ENCODE peak calls at places on chromosomes 1 and 21, in six cellular contexts. K is IMR-90, S is ovary, M is PC-3, T is esophagus squamous epithelium, A is psoas muscle. R is an unnamed sample. For H3K4me1 and H3K27me3, the result is how much of the 10 kb centered on the place peaks cover.

GRCh38 chr1:61083014-61083798 is 845 bp downstream of the NFIA start:
- DNase-seq in S (peak), A (peak), T (no peak), K (no peak), M (peak), R (peak)

GRCh38 chr1:109887890-109888289 is 22.8 kb upstream of the CSF1 start:
- DNase-seq in S (no peak), M (no peak), T (no peak), K (no peak), A (no peak), R (no peak)

GRCh38 chr1:65688848-65689247 is 103.8 kb upstream of the PDE4B start:
- DNase-seq in K (no peak), S (no peak), T (no peak), A (no peak), M (no peak), R (no peak)

GRCh38 chr1:228647523-228648444 is 87.5 kb upstream of the RHOU start:
- DNase-seq in S (peak), T (no peak), A (no peak), K (no peak), M (peak), R (no peak)

GRCh38 chr21:45164838-45165237 is 90.5 kb downstream of the ADARB1 start:
- DNase-seq in S (no peak), T (no peak), K (no peak), M (no peak), A (no peak), R (no peak)

GRCh38 chr1:224747578-224747977 is 131.5 kb downstream of the CNIH3 start:
- DNase-seq in T (no peak), S (no peak), A (no peak), K (peak), M (peak), R (no peak)

GRCh38 chr1:61741682-61742619 is at the start of gene PATJ:
- DNase-seq in K (peak), A (peak), S (peak), M (peak), T (no peak), R (peak)

GRCh38 chr1:50322579-50322978 is 100.7 kb downstream of the DMRTA2 start:
- DNase-seq in T (no peak), S (no peak), A (no peak), K (no peak), M (no peak), R (no peak)

GRCh38 chr1:68795956-68796355 is 299.1 kb upstream of the DEPDC1 start:
- DNase-seq in A (no peak), M (no peak), S (no peak), K (no peak), T (no peak), R (no peak)

GRCh38 chr21:36535618-36536241 is 55.8 kb upstream of the CLDN14 start:
- DNase-seq in M (no peak), T (no peak), A (no peak), K (no peak), S (no peak), R (no peak)

GRCh38 chr21:14453964-14454641 is 71.2 kb upstream of the HSPA13 start:
- DNase-seq in M (no peak), S (no peak), A (no peak), T (no peak), K (no peak), R (no peak)

GRCh38 chr21:37368536-37369279 is 2.1 kb downstream of the DYRK1A start:
- DNase-seq in T (no peak), A (no peak), S (no peak), M (peak), K (peak), R (no peak)

GRCh38 chr1:234775477-234776246 is 165.7 kb upstream of the IRF2BP2 start:
- DNase-seq in M (no peak), A (no peak), S (no peak), K (no peak), T (no peak), R (no peak)

GRCh38 chr1:69693921-69694320 is 126.2 kb downstream of the LRRC7 start:
- DNase-seq in T (no peak), A (no peak), K (no peak), M (no peak), S (no peak), R (no peak)

GRCh38 chr1:9016455-9016854 is 9.8 kb downstream of the SLC2A7 start:
- DNase-seq in K (no peak), A (no peak), M (no peak), T (no peak), S (no peak), R (no peak)

GRCh38 chr1:181479137-181479745 is 4.1 kb upstream of the CACNA1E start:
- DNase-seq in S (peak), T (no peak), M (peak), A (peak), K (peak), R (peak)

GRCh38 chr1:51509773-51510172 is 9.3 kb downstream of the EPS15 start:
- DNase-seq in S (no peak), K (no peak), A (no peak), M (no peak), T (no peak), R (no peak)

GRCh38 chr1:51514733-51515132 is 4.3 kb downstream of the EPS15 start:
- DNase-seq in K (no peak), S (no peak), T (no peak), M (no peak), A (no peak), R (no peak)

GRCh38 chr1:51512611-51513010 is 6.5 kb downstream of the EPS15 start:
- DNase-seq in A (no peak), T (no peak), S (no peak), K (no peak), M (no peak), R (no peak)

GRCh38 chr1:51515312-51515960 is 3.6 kb downstream of the EPS15 start:
- DNase-seq in A (no peak), K (no peak), T (no peak), M (no peak), S (no peak), R (no peak)

GRCh38 chr1:51512120-51512519 is 6.9 kb downstream of the EPS15 start:
- DNase-seq in T (no peak), M (no peak), A (no peak), K (no peak), S (no peak), R (no peak)
- H3K4me1 ChIP-seq in T (half or more), M (under half), A (half or more), K (under half), S (under half), R (half or more)

DNA sequence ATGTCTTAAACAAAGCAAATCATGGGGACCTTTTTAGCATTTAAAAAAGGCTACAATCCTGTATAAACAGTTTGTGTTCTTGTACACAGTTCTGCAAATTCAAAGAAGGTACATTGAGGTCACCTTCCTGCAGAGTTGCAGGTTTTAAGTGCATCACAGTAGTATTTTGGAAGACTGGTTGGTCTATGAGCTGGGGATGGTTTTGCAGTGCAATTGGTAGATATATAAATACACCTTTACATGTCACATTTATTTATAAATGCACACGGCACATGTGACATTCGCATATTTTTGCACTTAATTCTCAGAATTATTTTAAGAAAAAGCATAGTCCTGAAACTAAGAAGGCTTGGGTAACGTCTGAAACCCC is 599 bp upstream of the ITPKB start:
- DNase-seq in A (no peak), M (no peak), S (no peak), T (no peak), K (no peak), R (no peak)
- H3K27me3 ChIP-seq in A (under half), M (under half), S (under half), T (under half), K (under half), R (under half)

GRCh38 chr1:24311234-24311633 is 7.9 kb upstream of the GRHL3 start:
- DNase-seq in A (no peak), T (no peak), K (no peak), S (no peak), M (no peak), R (no peak)

GRCh38 chr1:24308365-24309015 is 10.7 kb upstream of the GRHL3 start:
- DNase-seq in S (no peak), A (no peak), K (no peak), M (peak), T (no peak), R (no peak)

GRCh38 chr1:24311731-24312130 is 7.4 kb upstream of the GRHL3 start:
- DNase-seq in K (no peak), S (no peak), A (no peak), T (no peak), M (no peak), R (no peak)

GRCh38 chr1:24304763-24305162 is 14.4 kb upstream of the GRHL3 start:
- DNase-seq in T (no peak), S (no peak), M (no peak), K (no peak), A (no peak), R (no peak)

GRCh38 chr1:24309762-24310485 is 9.2 kb upstream of the GRHL3 start:
- DNase-seq in T (no peak), A (no peak), K (peak), M (peak), S (no peak), R (no peak)
- TF ChIP-seq CTCF in T (no peak), A (no peak), K (no peak), M (no peak), S (no peak), R (no peak)

GRCh38 chr1:41456847-41457540 is 27.5 kb downstream of the EDN2 start:
- DNase-seq in A (no peak), T (no peak), M (no peak), K (no peak), S (no peak), R (no peak)
- H3K4me1 ChIP-seq in A (under half), T (under half), M (under half), K (under half), S (under half), R (under half)

GRCh38 chr1:46488343-46489168 is 1.1 kb upstream of the DMBX1 start:
- DNase-seq in A (no peak), S (no peak), T (no peak), M (peak), K (peak), R (no peak)
- H3K27me3 ChIP-seq in A (half or more), S (under half), T (under half), M (under half), K (half or more), R (half or more)

DNA sequence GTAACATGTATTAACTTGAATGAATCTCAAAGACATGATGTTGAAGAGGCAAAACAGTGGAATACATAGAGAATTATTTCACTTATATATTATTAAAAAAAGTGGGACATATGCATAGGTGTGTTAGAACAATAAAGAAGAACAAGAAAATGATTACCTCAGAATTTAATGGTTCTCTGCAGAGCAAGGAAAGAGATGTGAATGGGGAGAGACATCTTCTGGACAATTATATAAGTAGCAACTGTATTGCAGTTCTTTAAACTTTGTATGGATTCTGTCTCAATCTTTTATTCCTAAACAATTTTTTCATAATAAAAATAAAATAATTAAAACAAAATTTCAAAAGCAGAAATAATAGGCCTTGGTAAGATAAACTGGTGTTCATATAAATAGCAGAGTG is 674.9 kb upstream of the ADGRL4 start:
- DNase-seq in T (no peak), K (no peak), M (no peak), S (no peak), A (no peak), R (no peak)
- TF ChIP-seq CTCF in T (no peak), K (no peak), M (no peak), S (no peak), A (no peak), R (no peak)

DNA sequence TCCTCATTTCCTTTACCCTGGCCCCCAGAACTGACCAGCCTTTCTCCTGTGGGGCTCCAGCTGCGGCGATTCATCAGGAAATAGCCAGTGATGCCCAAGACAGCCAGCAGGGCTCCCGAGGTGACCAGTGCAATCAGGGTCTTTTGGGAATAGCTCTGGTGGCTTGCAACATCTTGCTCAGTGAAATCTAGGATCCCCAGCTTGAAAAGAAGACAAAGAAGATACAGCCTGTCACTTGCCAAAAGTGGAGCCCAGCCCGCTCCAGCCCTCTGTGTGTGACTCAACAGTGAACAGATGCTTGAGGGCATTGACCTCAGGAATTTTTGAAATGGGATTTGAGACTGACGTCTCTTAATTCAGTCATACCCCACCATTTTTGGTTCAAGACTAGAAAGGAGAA is 22.3 kb downstream of the CD34 start:
- DNase-seq in T (no peak), A (peak), M (no peak), S (no peak), K (no peak), R (peak)
- H3K4me1 ChIP-seq in T (half or more), A (under half), M (under half), S (under half), K (under half), R (half or more)

GRCh38 chr1:147089457-147089856 is 82.8 kb downstream of the PRKAB2 start:
- DNase-seq in S (no peak), A (no peak), T (no peak), K (no peak), M (no peak), R (no peak)
- H3K27me3 ChIP-seq in S (under half), A (under half), T (under half), K (under half), M (under half), R (under half)